ENCODE peak calls at places on chromosome 3, in nine cellular contexts. L is ACHN; Q is NB4; Z is HT1080; B is GM06990; V is CD8-positive, alpha-beta T cell; S is ELR; G is NCI-H524 treated with DMSO at 0.1 percent for 48 hours; T is NCI-H1436 treated with DMSO at 0.1 percent for 48 hours. F is an unnamed sample.

GRCh38 chr3:38515367-38515766 is 19.2 kb downstream of the EXOG start:
- DNase-seq in L (no peak), Q (no peak), Z (no peak), B (no peak), V (no peak), S (no peak), G (no peak), T (no peak), F (no peak)

GRCh38 chr3:180264479-180264878 is 227.7 kb upstream of the PEX5L start:
- DNase-seq in L (no peak), Q (no peak), Z (no peak), B (no peak), V (no peak), S (no peak), G (no peak), T (no peak), F (no peak)

GRCh38 chr3:30399394-30400181 is 206.8 kb upstream of the TGFBR2 start:
- DNase-seq in L (peak), Q (no peak), Z (peak), B (no peak), V (no peak), S (peak), G (no peak), T (no peak), F (no peak)

GRCh38 chr3:71225285-71225684 is 358.2 kb downstream of the FOXP1 start:
- DNase-seq in L (no peak), Q (no peak), Z (no peak), B (no peak), V (no peak), S (no peak), G (no peak), T (no peak), F (no peak)

GRCh38 chr3:134326760-134327593 is 47.3 kb downstream of the AMOTL2 start:
- DNase-seq in L (peak), Q (peak), Z (peak), B (no peak), V (no peak), S (peak), G (no peak), T (no peak), F (no peak)

GRCh38 chr3:174253221-174253620 is 605.9 kb upstream of the NAALADL2 start:
- DNase-seq in L (no peak), Q (no peak), Z (no peak), B (no peak), V (no peak), S (no peak), G (peak), T (no peak), F (no peak)

GRCh38 chr3:42735021-42735420 is 32.4 kb upstream of the HHATL start:
- DNase-seq in L (no peak), Q (no peak), Z (no peak), B (no peak), V (no peak), S (no peak), G (no peak), T (no peak), F (no peak)

GRCh38 chr3:188037116-188037718 is 116.7 kb upstream of the LPP start:
- DNase-seq in L (peak), Q (no peak), Z (peak), B (no peak), V (no peak), S (peak), G (no peak), T (no peak), F (no peak)

GRCh38 chr3:156459434-156459833 is 95.5 kb downstream of the SSR3 start:
- DNase-seq in L (no peak), Q (no peak), Z (no peak), B (no peak), V (no peak), S (no peak), G (no peak), T (no peak), F (no peak)

GRCh38 chr3:40516201-40516600 is 8.6 kb upstream of the ZNF621 start:
- DNase-seq in L (no peak), Q (no peak), Z (no peak), B (no peak), V (no peak), S (peak), G (no peak), T (no peak), F (no peak)

GRCh38 chr3:188776447-188776846 is 395.3 kb upstream of the TPRG1 start:
- DNase-seq in L (peak), Q (no peak), Z (peak), B (no peak), V (no peak), S (peak), G (no peak), T (no peak), F (no peak)

GRCh38 chr3:139103484-139103883 is 58.8 kb upstream of the PRR23C start:
- DNase-seq in L (no peak), Q (no peak), Z (no peak), B (no peak), V (no peak), S (no peak), G (no peak), T (no peak), F (no peak)

GRCh38 chr3:102718651-102719050 is 283.8 kb downstream of the ZPLD1 start:
- DNase-seq in L (peak), Q (no peak), Z (no peak), B (no peak), V (no peak), S (no peak), G (no peak), T (no peak), F (no peak)

GRCh38 chr3:31371464-31371863 is 161.3 kb upstream of the STT3B start:
- DNase-seq in L (no peak), Q (no peak), Z (no peak), B (no peak), V (no peak), S (no peak), G (no peak), T (no peak), F (no peak)

GRCh38 chr3:4670352-4670751 is 177.2 kb downstream of the ITPR1 start:
- DNase-seq in L (no peak), Q (peak), Z (no peak), B (no peak), V (no peak), S (peak), G (no peak), T (no peak), F (no peak)

GRCh38 chr3:78918361-78919020 is 849.3 kb downstream of the ROBO1 start:
- DNase-seq in L (peak), Q (no peak), Z (no peak), B (no peak), V (no peak), S (peak), G (no peak), T (no peak), F (no peak)

GRCh38 chr3:87710511-87710910 is 348.3 kb downstream of the CGGBP1 start:
- DNase-seq in L (no peak), Q (no peak), Z (no peak), B (no peak), V (no peak), S (no peak), G (no peak), T (no peak), F (no peak)

GRCh38 chr3:16759227-16759903 is 125.4 kb upstream of the PLCL2 start:
- DNase-seq in L (no peak), Q (no peak), Z (no peak), B (no peak), V (no peak), S (peak), G (no peak), T (no peak), F (no peak)

GRCh38 chr3:1576047-1576446 is 483.2 kb downstream of the CNTN6 start:
- DNase-seq in L (no peak), Q (no peak), Z (no peak), B (no peak), V (no peak), S (no peak), G (no peak), T (no peak), F (no peak)

GRCh38 chr3:33096103-33096868 is 660 bp downstream of the GLB1 start:
- DNase-seq in L (peak), Q (peak), Z (no peak), B (peak), V (peak), S (peak), G (no peak), T (no peak), F (peak)

GRCh38 chr3:197430502-197430901 is 125.3 kb downstream of the BDH1 start:
- DNase-seq in L (no peak), Q (no peak), Z (no peak), B (no peak), V (no peak), S (no peak), G (no peak), T (no peak), F (no peak)

GRCh38 chr3:141959921-141960554 is 83.6 kb downstream of the ATP1B3 start:
- DNase-seq in L (peak), Q (no peak), Z (peak), B (no peak), V (no peak), S (peak), G (no peak), T (no peak), F (no peak)

GRCh38 chr3:182058488-182058887 is 346.8 kb downstream of the SOX2 start:
- DNase-seq in L (no peak), Q (no peak), Z (no peak), B (no peak), V (no peak), S (no peak), G (no peak), T (no peak), F (no peak)

GRCh38 chr3:33119891-33120290 is 6.1 kb downstream of the CRTAP start:
- DNase-seq in L (no peak), Q (no peak), Z (no peak), B (no peak), V (no peak), S (no peak), G (no peak), T (no peak), F (no peak)

GRCh38 chr3:120496278-120496975 is 45.6 kb upstream of the FSTL1 start:
- DNase-seq in L (peak), Q (no peak), Z (peak), B (no peak), V (no peak), S (peak), G (no peak), T (no peak), F (no peak)

GRCh38 chr3:90007786-90008499 is 900.5 kb downstream of the EPHA3 start:
- DNase-seq in L (no peak), Q (peak), Z (no peak), B (no peak), V (no peak), S (no peak), G (peak), T (no peak), F (no peak)

GRCh38 chr3:123448503-123449091 is at the start of gene ADCY5:
- DNase-seq in L (no peak), Q (no peak), Z (no peak), B (no peak), V (no peak), S (no peak), G (no peak), T (no peak), F (no peak)

GRCh38 chr3:124786491-124787241 is 56.4 kb downstream of the UMPS start:
- DNase-seq in L (peak), Q (no peak), Z (peak), B (no peak), V (no peak), S (peak), G (no peak), T (no peak), F (no peak)

GRCh38 chr3:195794708-195795107 is 17.0 kb downstream of the MUC4 start:
- DNase-seq in L (no peak), Q (peak), Z (no peak), B (no peak), V (no peak), S (no peak), G (no peak), T (no peak), F (no peak)